ENCODE peak calls at places on chromosomes 7 and 10, in seven cellular contexts. E is GM12892; M is naive thymus-derived CD4-positive, alpha-beta T cell; L is non-pigmented ciliary epithelial cell; C is Kasumi-1; V is NCI-H345; Q is effector memory CD8-positive, alpha-beta T cell. W is an unnamed sample.

GRCh38 chr7:68892211-68892610 is 706.1 kb upstream of the AUTS2 start:
- DNase-seq in C (no peak), E (no peak), Q (no peak), V (no peak), M (no peak), L (no peak), W (no peak)

GRCh38 chr10:14153570-14154055 is 177.1 kb downstream of the FRMD4A start:
- DNase-seq in E (no peak), C (no peak), V (no peak), M (no peak), L (no peak), Q (no peak), W (no peak)

GRCh38 chr10:43863270-43863669 is 214.6 kb upstream of the ZNF32 start:
- DNase-seq in L (no peak), V (no peak), Q (no peak), C (no peak), M (no peak), E (no peak), W (no peak)

GRCh38 chr7:139682136-139683013 is 95.4 kb downstream of the HIPK2 start:
- DNase-seq in E (no peak), M (no peak), C (no peak), L (peak), Q (no peak), V (peak), W (no peak)

GRCh38 chr7:40223451-40224112 is 88.8 kb downstream of the SUGCT start:
- DNase-seq in C (no peak), L (no peak), Q (no peak), E (no peak), M (no peak), V (no peak), W (no peak)

GRCh38 chr7:17342726-17343125 is 44.3 kb downstream of the AHR start:
- DNase-seq in E (no peak), M (no peak), Q (no peak), L (no peak), C (no peak), V (no peak), W (no peak)

GRCh38 chr10:124117511-124117785 is 24.1 kb upstream of the CHST15 start:
- DNase-seq in C (no peak), E (no peak), M (no peak), Q (no peak), L (no peak), V (no peak), W (no peak)

GRCh38 chr7:4227105-4228010 is 454.7 kb upstream of the FOXK1 start:
- DNase-seq in M (no peak), L (no peak), V (peak), Q (no peak), C (no peak), E (no peak), W (no peak)

GRCh38 chr7:101941481-101942383 is 124.3 kb downstream of the CUX1 start:
- DNase-seq in V (no peak), E (no peak), L (peak), C (no peak), Q (no peak), M (no peak), W (no peak)

GRCh38 chr7:128405345-128406146 is 4.2 kb downstream of the IMPDH1 start:
- DNase-seq in M (peak), E (peak), C (no peak), V (peak), L (no peak), Q (no peak), W (peak)

GRCh38 chr7:159114096-159114495 is 30.6 kb downstream of the VIPR2 start:
- DNase-seq in E (no peak), M (no peak), V (no peak), Q (no peak), C (no peak), L (no peak), W (no peak)

GRCh38 chr10:66365686-66366085 is 560.1 kb upstream of the LRRTM3 start:
- DNase-seq in C (no peak), E (no peak), V (no peak), Q (no peak), L (no peak), M (no peak), W (no peak)

GRCh38 chr10:8242295-8242872 is 187.9 kb downstream of the GATA3 start:
- DNase-seq in Q (no peak), M (no peak), L (no peak), V (no peak), C (no peak), E (no peak), W (no peak)

GRCh38 chr7:41116817-41117216 is 586.1 kb downstream of the INHBA start:
- DNase-seq in Q (no peak), L (no peak), C (no peak), V (no peak), M (no peak), E (no peak), W (no peak)

GRCh38 chr10:17586741-17587720 is 30.1 kb downstream of the HACD1 start:
- DNase-seq in V (no peak), Q (no peak), C (peak), E (no peak), M (no peak), L (no peak), W (no peak)

GRCh38 chr7:25926009-25926408 is 226.0 kb upstream of the NFE2L3 start:
- DNase-seq in V (no peak), C (no peak), Q (no peak), M (no peak), E (no peak), L (no peak), W (no peak)

GRCh38 chr7:87047-87446 is 105.3 kb upstream of the FAM20C start:
- DNase-seq in L (no peak), Q (no peak), M (no peak), E (no peak), C (no peak), V (no peak), W (no peak)